ENCODE peak calls at places on chromosomes 13 and 19, in ten cellular contexts. C is H9; Y is stimulated activated CD4-positive, alpha-beta T cell treated with anti-CD3 and anti-CD28 coated beads, Interleukin-4, amount 100 ng/mL, for 24 hours; P is ascending aorta; I is choroid plexus epithelial cell; R is M059J; J is amygdala; F is MCF 10A; X is effector CD4-positive, alpha-beta T cell; M is stimulated activated CD8-positive, alpha-beta memory T cell treated with anti-CD3 and anti-CD28 coated beads, Interleukin-7, amount 100 ng/mL, for 1 hour. U is an unnamed sample.
A peak's percentile ranks its signal among the peaks of the same experiment; 100 is the strongest.

GRCh38 chr13:51488212-51488611 is 35.4 kb upstream of the INTS6 start:
- DNase-seq in M (no peak), P (no peak), I (no peak), J (no peak), Y (no peak), F (no peak), R (no peak), X (no peak), C (no peak), U (no peak)

GRCh38 chr19:1213391-1214286 is 8.1 kb downstream of the STK11 start:
- DNase-seq in J (no peak), F (peak; percentile 91), C (no peak), M (no peak), X (peak; percentile 45), I (peak; percentile 71), Y (peak; percentile 53), R (peak; percentile 88), P (peak; percentile 88), U (peak; percentile 90)

GRCh38 chr13:39451301-39451700 is 151.7 kb downstream of the LHFPL6 start:
- DNase-seq in M (no peak), X (no peak), Y (no peak), F (peak; percentile 53), R (peak; percentile 10), C (no peak), I (peak; percentile 80), P (no peak), J (no peak), U (peak; percentile 37)

GRCh38 chr19:45863840-45864628 is at the start of gene FOXA3:
- DNase-seq in P (peak; percentile 72), R (peak; percentile 53), Y (peak; percentile 55), M (no peak), I (peak; percentile 17), X (peak; percentile 43), J (no peak), C (peak; percentile 83), F (no peak), U (peak; percentile 62)

GRCh38 chr13:41548870-41549269 is 91.5 kb downstream of the RGCC start:
- DNase-seq in C (no peak), M (no peak), R (no peak), X (no peak), F (no peak), P (no peak), Y (no peak), J (no peak), I (no peak), U (no peak)

GRCh38 chr13:57630661-57631606 is 610 bp upstream of the PCDH17 start:
- DNase-seq in J (no peak), Y (no peak), I (no peak), X (no peak), P (peak; percentile 57), R (peak; percentile 58), F (no peak), M (no peak), C (peak; percentile 35), U (peak; percentile 64)

GRCh38 chr13:111275995-111276618 is 44.3 kb upstream of the TEX29 start:
- DNase-seq in I (no peak), C (no peak), J (no peak), P (no peak), M (no peak), F (no peak), R (no peak), Y (no peak), X (no peak), U (no peak)

GRCh38 chr19:8504171-8504570 is 1.7 kb upstream of the PRAM1 start:
- DNase-seq in C (no peak), P (no peak), F (no peak), R (no peak), I (no peak), Y (no peak), X (no peak), M (no peak), J (no peak), U (no peak)

GRCh38 chr19:15304140-15304705 is 28.1 kb downstream of the BRD4 start:
- DNase-seq in J (no peak), C (no peak), X (no peak), R (no peak), I (no peak), M (no peak), P (no peak), Y (peak; percentile 43), F (no peak), U (peak; percentile 65)

GRCh38 chr19:14632286-14632685 is 42.4 kb downstream of the ADGRE3 start:
- DNase-seq in F (peak; percentile 56), C (peak; percentile 68), X (no peak), J (no peak), I (peak; percentile 40), Y (no peak), R (peak; percentile 35), M (no peak), P (no peak), U (peak; percentile 1)

GRCh38 chr13:23469901-23470525 is 36.5 kb upstream of the SACS start:
- DNase-seq in J (no peak), P (no peak), Y (no peak), F (no peak), R (peak; percentile 63), I (peak; percentile 39), C (no peak), M (no peak), X (no peak), U (no peak)

GRCh38 chr13:98853791-98854191 is 101.3 kb upstream of the SLC15A1 start:
- DNase-seq in C (no peak), P (peak; percentile 69), Y (peak; percentile 63), I (peak; percentile 53), M (no peak), J (no peak), R (no peak), F (peak; percentile 5), X (no peak), U (peak; percentile 53)

GRCh38 chr19:6743714-6744380 is 4.4 kb downstream of the TRIP10 start:
- DNase-seq in I (peak; percentile 52), M (no peak), X (no peak), Y (no peak), P (no peak), R (peak; percentile 56), F (peak; percentile 47), J (no peak), C (no peak), U (peak; percentile 35)

GRCh38 chr13:106183410-106184128 is 351.9 kb downstream of the EFNB2 start:
- DNase-seq in R (no peak), Y (no peak), I (no peak), P (no peak), F (no peak), J (no peak), M (no peak), X (no peak), C (no peak), U (no peak)

GRCh38 chr19:4633140-4633967 is 6.0 kb upstream of the TNFAIP8L1 start:
- DNase-seq in Y (peak; percentile 47), I (peak; percentile 94), X (no peak), P (peak; percentile 78), M (no peak), F (peak; percentile 79), J (no peak), C (peak; percentile 88), R (peak; percentile 91), U (peak; percentile 90)

U was measured in mesenchymal stem cell.